ENCODE peak calls at places on chromosomes 7 and 10, in five cellular contexts. W is Peyer's patch, V is AG04450, Q is cardiac muscle cell, U is mesendoderm. L is an unnamed sample.

GRCh38 chr7:66054063-66054462 is 21.6 kb upstream of the ASL start:
- DNase-seq in W (no peak), V (no peak), Q (no peak), U (no peak), L (no peak)

GRCh38 chr7:126856691-126857291 is 395.9 kb downstream of the GRM8 start:
- DNase-seq in W (no peak), V (no peak), Q (no peak), U (peak; percentile 66), L (no peak)

GRCh38 chr7:43639858-43640491 is 57.1 kb downstream of the STK17A start:
- DNase-seq in W (no peak), V (no peak), Q (peak; percentile 86), U (peak; percentile 40), L (no peak)

GRCh38 chr10:87862644-87863101 is 660 bp downstream of the KLLN start:
- DNase-seq in W (no peak), V (no peak), Q (no peak), U (peak; percentile 73), L (no peak)

GRCh38 chr7:54837167-54837566 is 78.2 kb upstream of the SEC61G start:
- DNase-seq in W (no peak), V (no peak), Q (no peak), U (no peak), L (no peak)

GRCh38 chr7:55546826-55547225 is 25.5 kb downstream of the VOPP1 start:
- DNase-seq in W (no peak), V (no peak), Q (peak; percentile 80), U (no peak), L (no peak)

GRCh38 chr10:19832624-19833507 is 16.6 kb downstream of the PLXDC2 start:
- DNase-seq in W (no peak), V (no peak), Q (peak; percentile 35), U (peak; percentile 68), L (no peak)

GRCh38 chr7:148173296-148173695 is 417.3 kb upstream of the C7orf33 start:
- DNase-seq in W (no peak), V (no peak), Q (no peak), U (no peak), L (no peak)

GRCh38 chr10:111247781-111248389 is 171.1 kb downstream of the ADRA2A start:
- DNase-seq in W (no peak), V (no peak), Q (no peak), U (no peak), L (no peak)

GRCh38 chr7:148622887-148623585 is 32.5 kb downstream of the C7orf33 start:
- DNase-seq in W (no peak), V (no peak), Q (no peak), U (peak; percentile 22), L (no peak)

GRCh38 chr10:78588194-78588811 is 480.5 kb upstream of the ZMIZ1 start:
- DNase-seq in W (no peak), V (peak; percentile 80), Q (peak; percentile 96), U (peak; percentile 82), L (no peak)

GRCh38 chr10:59376817-59377340 is 14.5 kb upstream of the FAM13C start:
- DNase-seq in W (no peak), V (no peak), Q (no peak), U (no peak), L (no peak)

GRCh38 chr7:124031919-124032318 is 948 bp downstream of the TMEM229A start:
- DNase-seq in W (no peak), V (no peak), Q (no peak), U (peak; percentile 44), L (no peak)

GRCh38 chr10:78214931-78215330 is 181.3 kb downstream of the RPS24 start:
- DNase-seq in W (no peak), V (no peak), Q (no peak), U (no peak), L (no peak)

GRCh38 chr10:86100581-86101061 is 266.0 kb downstream of the GRID1 start:
- DNase-seq in W (no peak), V (no peak), Q (peak; percentile 18), U (peak; percentile 62), L (no peak)

GRCh38 chr10:101067356-101068083 is 5.7 kb downstream of the KAZALD1 start:
- DNase-seq in W (peak; percentile 76), V (peak; percentile 55), Q (peak; percentile 83), U (peak; percentile 92), L (peak; percentile 72)

GRCh38 chr10:59970396-59971368 is 64.3 kb upstream of the CCDC6 start:
- DNase-seq in W (no peak), V (no peak), Q (no peak), U (peak; percentile 32), L (no peak)

GRCh38 chr10:125640609-125641008 is 42.4 kb downstream of the TEX36 start:
- DNase-seq in W (no peak), V (no peak), Q (no peak), U (no peak), L (no peak)

GRCh38 chr7:111803015-111803758 is 240.9 kb upstream of the IMMP2L start:
- DNase-seq in W (no peak), V (no peak), Q (no peak), U (no peak), L (no peak)

GRCh38 chr10:42691361-42692120 is 53.2 kb upstream of the ZNF33B start:
- DNase-seq in W (no peak), V (no peak), Q (no peak), U (no peak), L (no peak)

GRCh38 chr10:86520871-86521619 is 547 bp downstream of the WAPL start:
- DNase-seq in W (peak; percentile 47), V (no peak), Q (peak; percentile 55), U (peak; percentile 68), L (peak; percentile 27)

GRCh38 chr10:85602306-85602705 is 764.3 kb downstream of the GRID1 start:
- DNase-seq in W (no peak), V (no peak), Q (no peak), U (no peak), L (no peak)

GRCh38 chr7:101507791-101508252 is 121.3 kb downstream of the MYL10 start:
- DNase-seq in W (peak; percentile 19), V (no peak), Q (peak; percentile 63), U (peak; percentile 91), L (no peak)

GRCh38 chr7:7702826-7703225 is 15.6 kb downstream of the RPA3 start:
- DNase-seq in W (no peak), V (no peak), Q (no peak), U (no peak), L (no peak)

GRCh38 chr7:87398441-87398840 is 53.0 kb downstream of the CROT start:
- DNase-seq in W (no peak), V (peak; percentile 32), Q (peak; percentile 38), U (no peak), L (no peak)

GRCh38 chr7:130008941-130009847 is 42.0 kb downstream of the ZC3HC1 start:
- DNase-seq in W (no peak), V (no peak), Q (peak; percentile 14), U (peak; percentile 13), L (no peak)

GRCh38 chr10:34124522-34125035 is 690.5 kb downstream of the PARD3 start:
- DNase-seq in W (no peak), V (no peak), Q (peak; percentile 68), U (peak; percentile 87), L (no peak)
- H3K27ac ChIP-seq in W (no peak overlapping the region), V (no peak overlapping the region), Q (no peak overlapping the region), U (no peak overlapping the region), L (no peak overlapping the region)

GRCh38 chr10:72297968-72298773 is 24.4 kb downstream of the DDIT4 start:
- DNase-seq in W (peak; percentile 99), V (peak; percentile 91), Q (peak; percentile 99), U (peak; percentile 99), L (peak; percentile 72)

GRCh38 chr10:72303424-72304128 is 29.9 kb downstream of the DDIT4 start:
- DNase-seq in W (no peak), V (no peak), Q (no peak), U (no peak), L (no peak)

GRCh38 chr10:72297281-72297967 is 23.7 kb downstream of the DDIT4 start:
- DNase-seq in W (peak; percentile 95), V (peak; percentile 56), Q (peak; percentile 99), U (peak; percentile 49), L (peak; percentile 99)

GRCh38 chr10:72295330-72295910 is 21.7 kb downstream of the DDIT4 start:
- DNase-seq in W (no peak), V (no peak), Q (no peak), U (no peak), L (no peak)

GRCh38 chr10:72298774-72299519 is 25.2 kb downstream of the DDIT4 start:
- DNase-seq in W (no peak), V (no peak), Q (no peak), U (no peak), L (no peak)
- H3K27ac ChIP-seq in W (peak overlapping the region; percentile 89), V (no peak overlapping the region), Q (no peak overlapping the region), U (no peak overlapping the region), L (peak overlapping the region; percentile 98)

GRCh38 chr7:6613706-6614105 is 1.7 kb upstream of the ZNF853 start:
- DNase-seq in W (no peak), V (no peak), Q (no peak), U (peak; percentile 75), L (no peak)

GRCh38 chr7:6616854-6617643 is 1.6 kb downstream of the ZNF853 start:
- DNase-seq in W (no peak), V (no peak), Q (no peak), U (no peak), L (no peak)

GRCh38 chr7:6614941-6615737 is at the start of gene ZNF853:
- DNase-seq in W (no peak), V (no peak), Q (no peak), U (peak; percentile 78), L (peak; percentile 30)

GRCh38 chr7:6618621-6619020 is 3.2 kb downstream of the ZNF853 start:
- DNase-seq in W (no peak), V (no peak), Q (no peak), U (no peak), L (no peak)

DNA sequence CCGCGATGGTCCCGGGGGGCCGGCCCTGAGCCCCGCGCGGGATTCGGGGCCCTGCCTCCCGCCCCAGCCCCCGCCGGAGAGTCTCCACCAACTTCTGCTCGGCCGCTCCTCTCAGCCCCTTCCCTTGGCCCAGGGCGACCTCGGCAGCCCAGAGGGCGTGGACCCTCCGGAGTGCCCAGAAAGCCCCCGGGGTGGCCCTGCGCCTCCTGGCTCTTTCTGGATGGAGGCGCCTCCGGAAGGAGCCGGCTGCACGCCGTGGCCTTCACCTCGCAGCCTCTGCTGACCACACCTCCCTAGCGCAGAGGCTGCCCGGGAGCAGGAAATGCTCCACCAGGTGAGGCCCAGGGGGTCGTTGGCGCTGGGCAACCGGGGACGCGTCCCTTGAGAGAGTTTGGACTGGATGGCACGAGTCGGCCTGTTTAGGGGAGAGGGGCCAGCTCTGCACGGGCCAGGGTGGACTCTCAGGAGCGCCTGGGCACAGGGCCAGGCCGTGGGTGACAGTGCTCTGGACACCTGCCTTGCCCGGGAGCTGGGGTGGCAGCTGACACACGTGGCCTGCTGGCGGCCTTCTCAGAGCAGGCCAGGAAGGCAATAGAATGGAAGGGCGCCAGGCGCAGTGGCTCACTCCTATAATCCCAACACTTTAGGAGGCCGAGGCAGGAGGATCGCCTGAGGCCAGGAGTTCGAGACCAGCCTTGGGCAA is 594 bp downstream of the ZNF853 start:
- DNase-seq in W (no peak), V (no peak), Q (no peak), U (peak; percentile 70), L (no peak)
- H3K27ac ChIP-seq in W (no peak overlapping the region), V (no peak overlapping the region), Q (no peak overlapping the region), U (peak overlapping the region; percentile 81), L (no peak overlapping the region)

GRCh38 chr10:114520453-114520852 is 116.2 kb upstream of the AFAP1L2 start:
- DNase-seq in W (no peak), V (no peak), Q (peak; percentile 72), U (no peak), L (no peak)

GRCh38 chr10:114517681-114518250 is 113.5 kb upstream of the AFAP1L2 start:
- DNase-seq in W (no peak), V (no peak), Q (peak; percentile 12), U (no peak), L (no peak)

GRCh38 chr10:114519756-114520288 is 115.5 kb upstream of the AFAP1L2 start:
- DNase-seq in W (no peak), V (no peak), Q (no peak), U (no peak), L (no peak)

GRCh38 chr10:114518401-114519305 is 114.4 kb upstream of the AFAP1L2 start:
- DNase-seq in W (no peak), V (no peak), Q (no peak), U (no peak), L (no peak)

GRCh38 chr10:114519306-114519669 is 115.0 kb upstream of the AFAP1L2 start:
- DNase-seq in W (no peak), V (no peak), Q (no peak), U (no peak), L (no peak)
- H3K27ac ChIP-seq in W (peak overlapping the region; percentile 77), V (no peak overlapping the region), Q (no peak overlapping the region), U (no peak overlapping the region), L (no peak overlapping the region)

L was measured in CD8-positive, alpha-beta memory T cell.